ENCODE peak calls at places on chromosome 5, in four cellular contexts. D is K562, J is GM12878, X is HepG2. V is an unnamed sample.

GRCh38 chr5:75373862-75374261 is 36.8 kb downstream of the HMGCR start:
- DNase-seq in D (no peak), J (no peak), X (peak; percentile 39), V (no peak)

GRCh38 chr5:6732634-6733410 is 19.6 kb downstream of the TENT4A start:
- DNase-seq in D (no peak), J (no peak), X (no peak), V (no peak)

GRCh38 chr5:122392844-122393243 is 80.8 kb downstream of the SNCAIP start:
- DNase-seq in D (no peak), J (no peak), X (no peak), V (no peak)

GRCh38 chr5:134530375-134531077 is 5.1 kb downstream of the JADE2 start:
- DNase-seq in D (no peak), J (no peak), X (no peak), V (no peak)

GRCh38 chr5:147734839-147735238 is 47.7 kb downstream of the JAKMIP2 start:
- DNase-seq in D (no peak), J (no peak), X (no peak), V (no peak)

GRCh38 chr5:79493596-79494343 is 20.2 kb downstream of the HOMER1 start:
- DNase-seq in D (no peak), J (no peak), X (no peak), V (no peak)

GRCh38 chr5:29238115-29238514 is 1955.4 kb upstream of the CDH6 start:
- DNase-seq in D (no peak), J (no peak), X (no peak), V (no peak)

GRCh38 chr5:154220625-154221024 is 30.1 kb downstream of the GALNT10 start:
- DNase-seq in D (no peak), J (no peak), X (no peak), V (no peak)

GRCh38 chr5:94540856-94541494 is 77.4 kb downstream of the KIAA0825 start:
- DNase-seq in D (no peak), J (no peak), X (no peak), V (no peak)

GRCh38 chr5:156147948-156148285 is 179.0 kb upstream of the SGCD start:
- DNase-seq in D (no peak), J (no peak), X (no peak), V (no peak)

GRCh38 chr5:147567917-147568598 is 58.2 kb upstream of the DPYSL3 start:
- DNase-seq in D (no peak), J (no peak), X (no peak), V (peak; percentile 48)

GRCh38 chr5:149735066-149735465 is 5.0 kb downstream of the PPARGC1B start:
- DNase-seq in D (no peak), J (no peak), X (no peak), V (no peak)

GRCh38 chr5:8650197-8650596 is 781.2 kb downstream of the MTRR start:
- DNase-seq in D (no peak), J (no peak), X (no peak), V (no peak)

GRCh38 chr5:108504974-108505373 is 123.1 kb upstream of the FBXL17 start:
- DNase-seq in D (no peak), J (no peak), X (no peak), V (no peak)

GRCh38 chr5:108508976-108509375 is 127.1 kb upstream of the FBXL17 start:
- DNase-seq in D (no peak), J (no peak), X (no peak), V (no peak)

GRCh38 chr5:108507631-108508030 is 125.7 kb upstream of the FBXL17 start:
- DNase-seq in D (no peak), J (no peak), X (no peak), V (no peak)

GRCh38 chr5:108505608-108506007 is 123.7 kb upstream of the FBXL17 start:
- DNase-seq in D (no peak), J (no peak), X (no peak), V (no peak)

DNA sequence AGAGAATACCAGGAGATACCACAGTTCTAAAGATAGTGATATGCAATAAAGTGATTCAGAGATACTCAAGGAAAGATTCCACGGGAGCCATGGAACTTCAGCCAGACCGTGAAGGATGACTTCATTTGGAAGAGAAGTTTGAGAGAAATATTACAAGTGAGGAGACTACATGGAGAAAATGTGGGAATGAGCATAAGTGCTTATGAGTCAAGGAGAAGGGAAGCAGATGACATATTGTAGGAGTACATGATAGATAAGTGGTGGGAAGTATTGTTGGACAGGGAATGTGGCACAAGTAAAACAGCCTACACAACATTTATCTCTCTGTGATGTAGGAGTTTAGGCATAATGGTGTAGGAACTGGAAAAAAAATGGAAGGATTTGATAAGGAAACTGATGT is 122.1 kb upstream of the FBXL17 start:
- DNase-seq in D (no peak), J (no peak), X (no peak), V (no peak)
- TF ChIP-seq MAX in D (no peak), J (no peak), X (no peak), V (no peak)

DNA sequence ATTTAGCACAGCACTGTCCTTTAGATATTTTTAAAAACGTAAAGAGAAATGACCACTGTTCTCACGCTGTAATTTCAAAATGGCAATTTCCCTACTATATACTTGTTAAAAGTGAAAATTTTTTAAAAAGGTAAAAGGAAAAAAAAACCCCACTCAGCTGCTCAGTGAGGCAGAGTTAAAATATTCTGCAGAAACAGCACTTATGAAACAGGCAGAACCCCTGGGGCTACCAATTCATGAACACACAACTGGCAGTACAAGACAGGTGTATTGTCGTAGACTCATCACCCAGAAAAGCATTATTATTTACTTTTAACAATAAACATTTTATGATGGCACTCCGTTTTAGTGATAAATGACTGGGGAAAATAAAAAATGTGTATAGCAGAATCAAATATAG is 1.6 kb upstream of the RASGRF2 start:
- DNase-seq in D (no peak), J (no peak), X (no peak), V (no peak)
- TF ChIP-seq NR2C2 in D (no peak), J (no peak), X (no peak), V (no peak)

DNA sequence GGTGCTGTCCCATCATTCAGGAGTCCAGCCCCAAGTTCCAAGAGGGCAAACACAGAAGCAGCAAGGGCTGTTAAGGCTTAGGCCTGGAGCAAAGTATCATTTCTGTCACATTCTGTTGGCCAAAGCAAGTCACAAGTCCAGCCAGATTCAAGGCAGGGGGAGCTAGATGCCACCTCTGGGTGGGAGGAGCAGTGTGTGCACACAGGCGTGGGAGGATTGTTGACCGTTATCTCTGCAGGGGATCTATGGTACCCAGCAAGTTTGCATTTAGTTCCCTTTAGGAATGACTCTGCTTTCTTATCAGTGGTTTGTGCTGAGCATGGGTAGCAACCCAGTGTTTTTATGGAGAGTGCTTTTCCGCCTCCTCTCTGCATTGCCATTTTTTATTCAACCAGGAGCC is 278.9 kb downstream of the NR3C1 start:
- DNase-seq in D (peak; percentile 49), J (peak; percentile 77), X (peak; percentile 20), V (no peak)
- TF ChIP-seq ETV6 in D (no peak), J (no peak), X (no peak), V (no peak)

GRCh38 chr5:125153231-125153630 is 406.8 kb upstream of the ZNF608 start:
- DNase-seq in D (no peak), J (no peak), X (no peak), V (no peak)

GRCh38 chr5:125152461-125153189 is 406.2 kb upstream of the ZNF608 start:
- DNase-seq in D (no peak), J (no peak), X (no peak), V (no peak)

GRCh38 chr5:125151150-125151932 is 404.9 kb upstream of the ZNF608 start:
- DNase-seq in D (no peak), J (no peak), X (no peak), V (no peak)

GRCh38 chr5:125154321-125154811 is 407.9 kb upstream of the ZNF608 start:
- DNase-seq in D (no peak), J (no peak), X (no peak), V (no peak)

DNA sequence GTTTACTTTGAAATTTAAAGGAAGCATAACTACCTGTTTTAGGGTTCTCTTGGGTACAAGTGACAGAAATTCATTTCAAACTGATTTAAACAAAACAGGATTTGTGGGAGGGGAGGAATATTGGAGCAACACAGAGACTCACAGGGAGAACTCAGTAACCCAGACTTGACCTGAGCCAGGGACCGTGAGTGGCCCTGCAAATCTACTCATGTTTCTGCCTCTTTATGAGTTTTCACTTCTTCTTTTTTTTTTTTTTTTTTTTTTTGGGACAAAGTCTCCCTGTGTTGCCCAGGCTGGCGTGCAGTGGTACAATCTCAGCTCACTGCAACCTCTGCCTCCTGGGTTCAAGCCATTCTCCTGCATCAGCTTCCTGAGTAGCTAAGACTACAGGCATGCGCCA is 405.6 kb upstream of the ZNF608 start:
- DNase-seq in D (no peak), J (no peak), X (no peak), V (no peak)
- TF ChIP-seq MAX in D (no peak), J (no peak), X (no peak), V (no peak)

GRCh38 chr5:1783214-1783551 is 16.5 kb downstream of the MRPL36 start:
- DNase-seq in D (peak; percentile 52), J (peak; percentile 63), X (no peak), V (no peak)

GRCh38 chr5:1784197-1785050 is 15.2 kb downstream of the MRPL36 start:
- DNase-seq in D (no peak), J (no peak), X (no peak), V (no peak)

GRCh38 chr5:1781107-1781506 is 18.5 kb downstream of the MRPL36 start:
- DNase-seq in D (no peak), J (no peak), X (no peak), V (no peak)

GRCh38 chr5:1781726-1782384 is 17.8 kb downstream of the MRPL36 start:
- DNase-seq in D (no peak), J (no peak), X (no peak), V (no peak)

GRCh38 chr5:1782385-1783213 is 17.0 kb downstream of the MRPL36 start:
- DNase-seq in D (no peak), J (no peak), X (no peak), V (no peak)
- TF ChIP-seq NR2C2 in D (no peak), J (no peak), X (no peak), V (no peak)

DNA sequence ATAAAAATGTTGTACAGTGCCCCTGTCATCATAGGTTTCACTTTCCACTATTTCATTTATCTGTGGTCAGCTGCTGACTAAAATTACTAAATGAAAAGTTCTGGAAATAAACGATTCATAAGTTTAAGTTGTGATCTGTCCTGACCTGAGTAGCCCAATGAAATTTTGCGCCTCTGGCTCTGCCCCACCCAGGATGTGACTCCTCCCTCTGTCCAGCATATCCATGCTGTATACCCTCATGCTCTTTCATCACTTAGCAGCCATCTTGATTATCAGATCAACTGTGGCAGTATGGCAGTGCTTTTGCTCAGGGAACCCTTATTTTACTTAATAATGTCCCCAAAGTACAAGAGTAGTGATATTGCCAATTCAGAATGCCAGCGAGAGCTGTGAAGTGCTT is 97.3 kb downstream of the STARD4 start:
- DNase-seq in D (no peak), J (no peak), X (no peak), V (no peak)
- TF ChIP-seq ETV6 in D (no peak), J (no peak), X (no peak), V (no peak)

GRCh38 chr5:107864793-107865192 is 194.1 kb upstream of the EFNA5 start:
- DNase-seq in D (no peak), J (no peak), X (no peak), V (no peak)
- TF ChIP-seq MAX in D (no peak), J (no peak), X (no peak), V (no peak)